ENCODE peak calls at places on chromosomes 11 and 22, in four cellular contexts. E is ovary, Z is IMR-90, C is thoracic aorta. X is an unnamed sample.

GRCh38 chr11:76579047-76579751 is 91.3 kb downstream of the LRRC32 start:
- DNase-seq in E (peak; percentile 46), Z (no peak), C (peak; percentile 41), X (no peak)

GRCh38 chr11:107576497-107577086 is 11.1 kb upstream of the ALKBH8 start:
- DNase-seq in E (peak; percentile 19), Z (peak; percentile 47), C (no peak), X (no peak)

GRCh38 chr22:17137226-17137625 is 16.1 kb upstream of the TMEM121B start:
- DNase-seq in E (no peak), Z (no peak), C (no peak), X (no peak)

GRCh38 chr11:7281083-7281482 is 29.4 kb downstream of the SYT9 start:
- DNase-seq in E (no peak), Z (no peak), C (no peak), X (no peak)

GRCh38 chr11:90874971-90875370 is 652.1 kb upstream of the CHORDC1 start:
- DNase-seq in E (no peak), Z (no peak), C (no peak), X (no peak)

GRCh38 chr11:116535954-116536353 is 236.8 kb downstream of the BUD13 start:
- DNase-seq in E (no peak), Z (no peak), C (no peak), X (no peak)

GRCh38 chr11:44388828-44389645 is 79.1 kb upstream of the ALX4 start:
- DNase-seq in E (no peak), Z (no peak), C (no peak), X (no peak)

GRCh38 chr11:93710239-93710638 is 31.1 kb downstream of the TAF1D start:
- DNase-seq in E (no peak), Z (no peak), C (no peak), X (no peak)

GRCh38 chr22:18028817-18029527 is 4.6 kb upstream of the MICAL3 start:
- DNase-seq in E (no peak), Z (no peak), C (no peak), X (no peak)

GRCh38 chr22:39917091-39917703 is 16.3 kb downstream of the GRAP2 start:
- DNase-seq in E (no peak), Z (no peak), C (no peak), X (no peak)

GRCh38 chr11:45210846-45211245 is 64.4 kb downstream of the PRDM11 start:
- DNase-seq in E (peak; percentile 38), Z (no peak), C (no peak), X (no peak)

GRCh38 chr11:68936676-68937620 is 33.3 kb downstream of the IGHMBP2 start:
- DNase-seq in E (no peak), Z (no peak), C (no peak), X (no peak)

GRCh38 chr11:104819603-104820002 is 78.7 kb downstream of the CASP12 start:
- DNase-seq in E (no peak), Z (no peak), C (no peak), X (no peak)

GRCh38 chr11:46588915-46589314 is 4.9 kb downstream of the AMBRA1 start:
- DNase-seq in E (no peak), Z (no peak), C (no peak), X (no peak)

GRCh38 chr22:32106930-32107329 is 52.2 kb downstream of the C22orf42 start:
- DNase-seq in E (no peak), Z (no peak), C (no peak), X (no peak)

GRCh38 chr22:36330655-36331305 is 57.0 kb downstream of the MYH9 start:
- DNase-seq in E (no peak), Z (peak; percentile 63), C (peak; percentile 43), X (no peak)

GRCh38 chr22:38844661-38845367 is 986 bp upstream of the NPTXR start:
- DNase-seq in E (no peak), Z (no peak), C (no peak), X (no peak)

GRCh38 chr22:38841635-38842034 is 2.2 kb downstream of the NPTXR start:
- DNase-seq in E (no peak), Z (no peak), C (no peak), X (no peak)

GRCh38 chr22:38842512-38843200 is 1.2 kb downstream of the NPTXR start:
- DNase-seq in E (no peak), Z (no peak), C (no peak), X (no peak)

GRCh38 chr22:38843716-38844660 is at the start of gene NPTXR:
- DNase-seq in E (peak; percentile 60), Z (peak; percentile 31), C (no peak), X (no peak)

DNA sequence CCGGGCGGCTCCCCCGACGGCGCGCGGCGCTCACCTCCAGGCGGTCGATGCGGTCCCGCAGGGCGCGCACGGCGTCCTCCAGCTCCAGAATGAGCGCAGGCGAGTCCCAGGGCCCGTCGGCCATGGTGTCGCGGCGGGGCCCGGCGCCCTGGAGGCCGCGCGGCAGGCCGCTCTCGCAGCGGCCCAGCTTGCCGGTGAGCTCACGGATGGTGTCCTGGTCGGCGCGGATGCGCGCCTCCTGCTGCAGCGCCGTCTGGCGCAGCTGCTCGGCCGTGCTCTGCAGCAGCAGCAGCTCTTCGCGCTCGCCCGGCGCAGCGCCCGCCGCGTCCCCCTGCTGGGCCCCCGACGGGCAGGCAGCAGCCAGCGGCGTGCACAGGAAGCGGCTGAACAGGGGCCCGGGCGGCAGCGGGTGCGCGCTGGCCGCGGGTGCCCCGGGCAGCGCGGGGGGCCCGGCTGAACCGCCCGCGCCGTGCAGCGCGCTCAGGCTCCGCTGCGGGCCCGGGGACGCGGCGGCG is 570 bp downstream of the NPTXR start:
- DNase-seq in E (peak; percentile 61), Z (peak; percentile 81), C (no peak), X (peak; percentile 52)
- H3K4me3 ChIP-seq in E (peak overlapping the region; percentile 36), Z (peak overlapping the region; percentile 41), C (peak overlapping the region; percentile 85), X (peak overlapping the region; percentile 43)

GRCh38 chr22:50469377-50470305 is 5.2 kb downstream of the SBF1 start:
- DNase-seq in E (no peak), Z (peak; percentile 13), C (no peak), X (no peak)

GRCh38 chr22:50471197-50471847 is 3.5 kb downstream of the SBF1 start:
- DNase-seq in E (no peak), Z (no peak), C (no peak), X (no peak)

GRCh38 chr22:50468626-50469025 is 6.2 kb downstream of the SBF1 start:
- DNase-seq in E (no peak), Z (no peak), C (no peak), X (no peak)

GRCh38 chr22:50471962-50472361 is 2.9 kb downstream of the SBF1 start:
- DNase-seq in E (no peak), Z (no peak), C (no peak), X (no peak)

GRCh38 chr22:50470491-50470890 is 4.3 kb downstream of the SBF1 start:
- DNase-seq in E (no peak), Z (no peak), C (no peak), X (no peak)
- H3K27ac ChIP-seq in E (no peak overlapping the region), Z (no peak overlapping the region), C (no peak overlapping the region), X (no peak overlapping the region)

GRCh38 chr11:73944901-73945300 is 5.9 kb upstream of the DNAJB13 start:
- DNase-seq in E (no peak), Z (no peak), C (no peak), X (no peak)
- H3K27me3 ChIP-seq in E (no peaks in the 10 kb centered on the region), Z (no peaks in the 10 kb centered on the region), C (no peaks in the 10 kb centered on the region), X (peaks cover 5% of the 10 kb centered on the region)

GRCh38 chr11:86062719-86063118 is 6.2 kb downstream of the PICALM start:
- DNase-seq in E (no peak), Z (no peak), C (no peak), X (no peak)
- H3K4me3 ChIP-seq in E (no peak overlapping the region), Z (no peak overlapping the region), C (peak overlapping the region; percentile 81), X (no peak overlapping the region)

DNA sequence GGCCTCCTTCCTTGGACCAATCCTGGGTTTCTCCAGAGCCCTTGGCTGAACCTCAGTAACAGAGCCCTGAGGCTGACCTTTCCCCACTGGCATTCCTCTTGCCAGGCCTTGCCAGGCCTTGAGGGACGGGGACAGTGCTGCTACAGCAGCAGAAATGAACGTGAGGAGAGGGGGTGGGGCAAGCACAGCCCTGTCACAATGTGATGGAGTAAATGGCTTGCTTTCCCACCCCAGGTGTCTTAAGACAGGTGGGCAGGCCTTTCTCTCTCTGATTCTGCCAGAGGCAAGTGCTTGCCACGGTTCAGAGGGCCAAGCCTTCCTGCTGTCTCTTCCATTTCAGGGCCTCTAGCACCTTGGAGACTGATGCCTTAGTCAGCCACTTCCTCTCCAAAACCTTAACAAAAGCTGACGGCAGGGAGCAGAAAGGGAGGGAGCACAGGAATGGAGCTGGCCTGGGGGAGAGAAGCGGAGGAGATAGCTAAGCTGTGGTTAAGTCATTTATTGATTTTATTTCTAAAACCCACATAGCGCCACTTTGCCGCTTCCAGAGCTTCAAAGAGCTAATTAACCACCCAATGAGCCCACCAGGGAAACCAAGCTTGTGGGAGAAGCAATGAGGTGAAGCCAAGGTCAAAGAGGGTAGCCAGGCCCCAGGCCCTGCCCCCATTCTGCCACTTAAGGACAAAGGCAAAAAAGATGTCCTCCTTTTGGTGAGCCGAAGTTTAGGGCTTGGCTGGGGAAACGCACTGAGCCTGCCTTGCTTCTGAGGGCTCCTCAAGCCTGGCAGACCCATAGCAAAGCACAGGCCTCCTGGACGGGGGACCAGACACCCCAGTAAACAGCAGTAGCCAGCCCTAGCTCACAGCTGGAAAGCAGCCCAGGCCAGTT is 3.4 kb upstream of the PYGM start:
- DNase-seq in E (peak; percentile 17), Z (peak; percentile 79), C (no peak), X (no peak)
- H3K27ac ChIP-seq in E (no peak overlapping the region), Z (peak overlapping the region; percentile 11), C (peak overlapping the region; percentile 83), X (peak overlapping the region; percentile 53)

GRCh38 chr11:72470386-72470785 is 36.1 kb upstream of the CLPB start:
- DNase-seq in E (no peak), Z (no peak), C (no peak), X (no peak)
- H3K27me3 ChIP-seq in E (no peaks in the 10 kb centered on the region), Z (peaks cover 37% of the 10 kb centered on the region), C (no peaks in the 10 kb centered on the region), X (peaks cover 28% of the 10 kb centered on the region)

GRCh38 chr11:2885676-2886081 is at the start of gene CDKN1C:
- DNase-seq in E (peak; percentile 94), Z (peak; percentile 69), C (peak; percentile 42), X (no peak)
- H3K4me3 ChIP-seq in E (peak within 1 kb of the TSS; percentile 75), Z (peak within 1 kb of the TSS; percentile 86), C (peak within 1 kb of the TSS; percentile 98), X (peak within 1 kb of the TSS; percentile 69)